ENCODE peak calls at places on chromosome 6, in four cellular contexts. F is A549, N is neural progenitor cell, C is lung. L is an unnamed sample. For H3K9me3, the result is how much of the 10 kb centered on the place peaks cover.

GRCh38 chr6:28586273-28586672 is 60.6 kb downstream of the GPX5 start:
- DNase-seq in F (no peak), N (no peak), C (no peak), L (no peak)

GRCh38 chr6:125679128-125679527 is 70.3 kb upstream of the HEY2 start:
- DNase-seq in F (no peak), N (peak), C (no peak), L (no peak)

GRCh38 chr6:147737084-147737483 is 228.6 kb downstream of the SAMD5 start:
- DNase-seq in F (no peak), N (no peak), C (no peak), L (no peak)

GRCh38 chr6:149963212-149963461 is 606 bp upstream of the ULBP1 start:
- DNase-seq in F (peak), N (no peak), C (no peak), L (no peak)

GRCh38 chr6:24924956-24925355 is 10.8 kb downstream of the RIPOR2 start:
- DNase-seq in F (no peak), N (no peak), C (no peak), L (no peak)

GRCh38 chr6:12749531-12750379 is 33.2 kb downstream of the PHACTR1 start:
- DNase-seq in F (no peak), N (peak), C (no peak), L (no peak)

GRCh38 chr6:2976060-2976459 is 4.7 kb upstream of the SERPINB6 start:
- DNase-seq in F (no peak), N (no peak), C (no peak), L (no peak)

GRCh38 chr6:46794068-46794467 is 879 bp downstream of the MEP1A start:
- DNase-seq in F (no peak), N (no peak), C (no peak), L (no peak)

GRCh38 chr6:135212935-135213334 is 31.8 kb downstream of the MYB start:
- DNase-seq in F (no peak), N (no peak), C (no peak), L (no peak)

GRCh38 chr6:127111526-127111925 is 6.9 kb upstream of the RSPO3 start:
- DNase-seq in F (no peak), N (no peak), C (no peak), L (no peak)

GRCh38 chr6:23176883-23177282 is 607.5 kb downstream of the HDGFL1 start:
- DNase-seq in F (no peak), N (no peak), C (no peak), L (no peak)

GRCh38 chr6:23174781-23175361 is 605.5 kb downstream of the HDGFL1 start:
- DNase-seq in F (peak), N (no peak), C (no peak), L (no peak)

GRCh38 chr6:23175391-23175790 is 606.0 kb downstream of the HDGFL1 start:
- DNase-seq in F (no peak), N (no peak), C (no peak), L (no peak)

GRCh38 chr6:23173231-23173630 is 603.9 kb downstream of the HDGFL1 start:
- DNase-seq in F (no peak), N (no peak), C (no peak), L (no peak)

DNA sequence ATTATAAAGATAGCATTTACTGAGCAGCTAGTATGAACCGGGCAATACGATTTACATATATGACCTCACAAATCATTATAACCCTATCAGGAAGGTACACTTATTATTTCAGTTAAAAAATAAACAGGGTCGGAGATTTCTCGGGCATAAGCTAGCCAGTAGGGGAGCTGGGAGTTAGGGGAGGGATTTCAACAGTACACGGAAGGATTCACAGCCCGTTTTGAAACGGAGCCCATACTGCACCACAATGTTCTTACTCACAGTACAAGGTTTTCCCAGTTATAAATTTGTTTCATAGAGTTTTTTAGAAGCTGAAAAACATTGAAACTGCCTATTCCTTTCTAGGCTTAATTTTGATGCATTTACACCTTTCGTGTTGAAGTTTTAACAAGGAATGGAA is 607.1 kb downstream of the HDGFL1 start:
- DNase-seq in F (no peak), N (no peak), C (no peak), L (no peak)
- H3K4me3 ChIP-seq in F (no peak), N (no peak), C (no peak), L (no peak)

DNA sequence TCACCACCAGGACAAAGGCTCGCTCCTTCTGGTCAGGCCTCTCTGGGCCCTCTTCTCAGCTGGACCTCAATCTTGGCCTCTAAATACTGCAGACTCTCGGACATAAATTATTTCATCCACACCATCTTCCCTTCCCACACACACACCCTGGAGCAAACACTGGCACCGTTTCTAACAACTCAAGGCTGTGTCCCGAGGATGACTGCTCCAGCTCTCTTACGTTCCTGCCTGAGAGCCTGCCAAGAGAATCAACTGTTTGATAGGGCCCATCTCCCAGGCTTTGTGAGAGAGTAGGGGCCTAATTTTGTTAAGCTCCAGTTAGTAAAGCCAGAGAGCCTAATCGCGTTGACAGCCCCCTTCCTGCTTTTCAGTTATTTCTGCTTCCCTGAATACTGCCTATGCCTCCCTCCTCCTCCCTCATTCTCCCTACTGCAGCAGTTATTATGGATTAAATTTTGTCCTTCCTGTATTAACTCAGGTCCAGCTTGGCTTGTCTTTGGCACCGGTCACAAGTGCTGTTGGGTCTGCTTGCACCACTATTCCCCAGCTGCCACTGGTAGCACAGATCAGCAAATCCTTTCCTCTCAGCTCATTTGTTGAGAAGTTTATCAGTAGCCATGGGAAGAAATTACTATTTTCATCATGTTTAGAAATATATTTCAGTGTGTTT is 118.1 kb upstream of the TMEM181 start:
- DNase-seq in F (no peak), N (no peak), C (no peak), L (no peak)
- H3K27ac ChIP-seq in F (no peak), N (no peak), C (no peak), L (no peak)

GRCh38 chr6:4791174-4791573 is 15.0 kb downstream of the CDYL start:
- DNase-seq in F (no peak), N (no peak), C (no peak), L (no peak)
- H3K9me3 ChIP-seq in F (under half), N (under half), C (under half), L (under half)

DNA sequence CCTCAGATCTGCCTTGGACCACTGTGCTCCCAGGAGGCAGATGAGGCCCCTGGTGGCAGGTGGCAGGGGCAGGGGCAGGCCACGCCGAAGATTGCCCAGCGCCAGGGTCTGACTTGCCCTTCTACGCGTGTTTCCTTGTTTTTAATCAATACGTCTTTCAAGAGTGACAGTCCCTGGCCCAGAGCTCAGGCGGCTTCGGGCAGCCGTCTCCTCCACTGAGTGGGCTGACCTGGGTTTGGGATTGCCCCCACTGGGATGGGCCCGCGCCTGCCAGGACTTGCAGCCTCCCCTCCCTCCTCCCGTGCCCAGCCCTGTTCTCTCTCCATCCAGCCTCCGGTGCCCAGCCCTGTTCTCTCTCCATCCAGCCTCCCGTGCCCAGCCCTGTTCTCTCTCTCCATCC is 21.2 kb downstream of the FRMD1 start:
- DNase-seq in F (no peak), N (no peak), C (no peak), L (no peak)
- H3K4me3 ChIP-seq in F (no peak), N (no peak), C (no peak), L (no peak)